ENCODE peak calls at places on chromosomes 16 and 17, in four cellular contexts. One of them, this sample, is unnamed.

GRCh38 chr17:48153711-48154642 is 46.4 kb downstream of the SNX11 start:
- DNase-seq in stomach: peak; percentile 51
- DNase-seq in stimulated activated CD8-positive, alpha-beta memory T cell treated with anti-CD3 and anti-CD28 coated beads, Interleukin-15, amount 100 ng/mL, for 24 hours: no peak
- DNase-seq in Daoy: peak; percentile 41
- DNase-seq in this sample: no peak

GRCh38 chr17:7992924-7993323 is 9.5 kb upstream of the GUCY2D start:
- DNase-seq in stomach: no peak
- DNase-seq in Daoy: no peak
- DNase-seq in stimulated activated CD8-positive, alpha-beta memory T cell treated with anti-CD3 and anti-CD28 coated beads, Interleukin-15, amount 100 ng/mL, for 24 hours: no peak
- DNase-seq in this sample: no peak

GRCh38 chr16:84302111-84302954 is 7.7 kb downstream of the WFDC1 start:
- DNase-seq in stimulated activated CD8-positive, alpha-beta memory T cell treated with anti-CD3 and anti-CD28 coated beads, Interleukin-15, amount 100 ng/mL, for 24 hours: no peak
- DNase-seq in stomach: no peak
- DNase-seq in Daoy: no peak
- DNase-seq in this sample: no peak

GRCh38 chr16:14050297-14051027 is 20.7 kb upstream of the MRTFB start:
- DNase-seq in stomach: no peak
- DNase-seq in stimulated activated CD8-positive, alpha-beta memory T cell treated with anti-CD3 and anti-CD28 coated beads, Interleukin-15, amount 100 ng/mL, for 24 hours: no peak
- DNase-seq in Daoy: peak; percentile 71
- DNase-seq in this sample: no peak

GRCh38 chr17:50151041-50151936 is 812 bp upstream of the PPP1R9B start:
- DNase-seq in stomach: peak; percentile 91
- DNase-seq in Daoy: peak; percentile 89
- DNase-seq in stimulated activated CD8-positive, alpha-beta memory T cell treated with anti-CD3 and anti-CD28 coated beads, Interleukin-15, amount 100 ng/mL, for 24 hours: no peak
- DNase-seq in this sample: peak; percentile 86

GRCh38 chr16:11914759-11915643 is 755 bp downstream of the GSPT1 start:
- DNase-seq in Daoy: peak; percentile 27
- DNase-seq in stimulated activated CD8-positive, alpha-beta memory T cell treated with anti-CD3 and anti-CD28 coated beads, Interleukin-15, amount 100 ng/mL, for 24 hours: peak; percentile 10
- DNase-seq in stomach: peak; percentile 41
- DNase-seq in this sample: peak; percentile 41

GRCh38 chr16:2466667-2467300 is 4.3 kb upstream of the NTN3 start:
- DNase-seq in stomach: no peak
- DNase-seq in Daoy: no peak
- DNase-seq in stimulated activated CD8-positive, alpha-beta memory T cell treated with anti-CD3 and anti-CD28 coated beads, Interleukin-15, amount 100 ng/mL, for 24 hours: no peak
- DNase-seq in this sample: no peak

GRCh38 chr17:33277436-33278100 is 15.5 kb downstream of the ASIC2 start:
- DNase-seq in stimulated activated CD8-positive, alpha-beta memory T cell treated with anti-CD3 and anti-CD28 coated beads, Interleukin-15, amount 100 ng/mL, for 24 hours: no peak
- DNase-seq in stomach: no peak
- DNase-seq in Daoy: no peak
- DNase-seq in this sample: no peak

GRCh38 chr17:17075037-17075755 is 32.9 kb downstream of the MPRIP start:
- DNase-seq in stimulated activated CD8-positive, alpha-beta memory T cell treated with anti-CD3 and anti-CD28 coated beads, Interleukin-15, amount 100 ng/mL, for 24 hours: no peak
- DNase-seq in stomach: no peak
- DNase-seq in Daoy: no peak
- DNase-seq in this sample: no peak

GRCh38 chr17:57876023-57876865 is 26.4 kb upstream of the MRPS23 start:
- DNase-seq in stomach: no peak
- DNase-seq in stimulated activated CD8-positive, alpha-beta memory T cell treated with anti-CD3 and anti-CD28 coated beads, Interleukin-15, amount 100 ng/mL, for 24 hours: no peak
- DNase-seq in Daoy: peak; percentile 44
- DNase-seq in this sample: no peak

GRCh38 chr17:41518789-41519449 is at the start of gene KRT15:
- DNase-seq in stimulated activated CD8-positive, alpha-beta memory T cell treated with anti-CD3 and anti-CD28 coated beads, Interleukin-15, amount 100 ng/mL, for 24 hours: no peak
- DNase-seq in stomach: no peak
- DNase-seq in Daoy: peak; percentile 59
- DNase-seq in this sample: no peak